ENCODE peak calls at places on chromosomes 11 and 22, in four cellular contexts. U is PC-3, O is neural progenitor cell, R is SK-N-SH. L is an unnamed sample. For H3F3A and H3K9me3, the result is how much of the 10 kb centered on the place peaks cover.

GRCh38 chr11:36622431-36623136 is 24.5 kb upstream of the RAG2 start:
- DNase-seq in U (peak), O (peak), R (peak), L (peak)

GRCh38 chr22:50016988-50017700 is 4.6 kb upstream of the IL17REL start:
- DNase-seq in U (no peak), O (peak), R (peak), L (no peak)

GRCh38 chr11:57364851-57365660 is 15.9 kb downstream of the PRG3 start:
- DNase-seq in U (no peak), O (peak), R (no peak), L (no peak)

GRCh38 chr11:1631066-1631568 is 1.5 kb downstream of the KRTAP5-5 start:
- DNase-seq in U (no peak), O (no peak), R (no peak), L (no peak)

GRCh38 chr11:776459-777287 is 614 bp downstream of the GATD1 start:
- DNase-seq in U (no peak), O (peak), R (peak), L (peak)

GRCh38 chr11:96267490-96268010 is 75.4 kb downstream of the MAML2 start:
- DNase-seq in U (no peak), O (no peak), R (no peak), L (no peak)

GRCh38 chr11:9073826-9074225 is 17.6 kb downstream of the SCUBE2 start:
- DNase-seq in U (no peak), O (no peak), R (no peak), L (no peak)

GRCh38 chr11:65920035-65920802 is 993 bp downstream of the DRAP1 start:
- DNase-seq in U (peak), O (no peak), R (no peak), L (peak)

GRCh38 chr22:37056246-37056645 is 4.7 kb downstream of the KCTD17 start:
- DNase-seq in U (no peak), O (no peak), R (no peak), L (no peak)

GRCh38 chr11:6273188-6273587 is 13.6 kb downstream of the CCKBR start:
- DNase-seq in U (no peak), O (no peak), R (no peak), L (no peak)

GRCh38 chr11:28490763-28491382 is 382.7 kb downstream of the METTL15 start:
- DNase-seq in U (no peak), O (no peak), R (no peak), L (peak)

GRCh38 chr22:29517215-29517908 is 36.2 kb downstream of the THOC5 start:
- DNase-seq in U (no peak), O (no peak), R (peak), L (peak)

GRCh38 chr11:107858217-107859070 is at the start of gene SLC35F2:
- DNase-seq in U (peak), O (peak), R (peak), L (peak)

GRCh38 chr11:67698247-67698646 is 23.8 kb upstream of the ALDH3B2 start:
- DNase-seq in U (no peak), O (no peak), R (no peak), L (peak)

GRCh38 chr11:127345819-127346459 is 345.4 kb upstream of the KIRREL3 start:
- DNase-seq in U (peak), O (peak), R (peak), L (peak)

GRCh38 chr11:66845143-66845875 is 2.1 kb downstream of the RCE1 start:
- DNase-seq in U (no peak), O (no peak), R (no peak), L (no peak)

GRCh38 chr11:12216542-12217422 is 106.4 kb downstream of the MICAL2 start:
- DNase-seq in U (no peak), O (no peak), R (peak), L (no peak)

GRCh38 chr22:20437253-20438065 is at the start of gene SCARF2:
- DNase-seq in U (no peak), O (peak), R (peak), L (peak)

GRCh38 chr11:15889972-15890371 is 466.4 kb downstream of the SOX6 start:
- DNase-seq in U (no peak), O (peak), R (no peak), L (no peak)

GRCh38 chr11:90332415-90332814 is 109.6 kb upstream of the CHORDC1 start:
- DNase-seq in U (peak), O (no peak), R (no peak), L (peak)

GRCh38 chr22:30304495-30305244 is 15.4 kb upstream of the CASTOR1 start:
- DNase-seq in U (peak), O (no peak), R (no peak), L (peak)

GRCh38 chr22:46444390-46444854 is 93.0 kb downstream of the CELSR1 start:
- DNase-seq in U (no peak), O (no peak), R (no peak), L (no peak)

GRCh38 chr22:37589607-37590006 is 9.7 kb upstream of the LGALS2 start:
- DNase-seq in U (no peak), O (no peak), R (no peak), L (no peak)

GRCh38 chr11:43542734-43543133 is 137.8 kb upstream of the HSD17B12 start:
- DNase-seq in U (no peak), O (no peak), R (no peak), L (peak)

GRCh38 chr11:57530215-57530595 is 349 bp downstream of the TIMM10 start:
- DNase-seq in U (no peak), O (no peak), R (no peak), L (no peak)

GRCh38 chr22:38305481-38306448 is 11.5 kb downstream of the CSNK1E start:
- DNase-seq in U (no peak), O (peak), R (no peak), L (peak)

GRCh38 chr22:44050766-44051747 is 27.0 kb downstream of the PARVB start:
- DNase-seq in U (no peak), O (no peak), R (no peak), L (no peak)

GRCh38 chr22:44045171-44045570 is 21.1 kb downstream of the PARVB start:
- DNase-seq in U (peak), O (no peak), R (no peak), L (peak)

GRCh38 chr22:44046485-44047141 is 22.5 kb downstream of the PARVB start:
- DNase-seq in U (no peak), O (no peak), R (no peak), L (no peak)

GRCh38 chr22:44049369-44050231 is 25.5 kb downstream of the PARVB start:
- DNase-seq in U (no peak), O (no peak), R (peak), L (no peak)

DNA sequence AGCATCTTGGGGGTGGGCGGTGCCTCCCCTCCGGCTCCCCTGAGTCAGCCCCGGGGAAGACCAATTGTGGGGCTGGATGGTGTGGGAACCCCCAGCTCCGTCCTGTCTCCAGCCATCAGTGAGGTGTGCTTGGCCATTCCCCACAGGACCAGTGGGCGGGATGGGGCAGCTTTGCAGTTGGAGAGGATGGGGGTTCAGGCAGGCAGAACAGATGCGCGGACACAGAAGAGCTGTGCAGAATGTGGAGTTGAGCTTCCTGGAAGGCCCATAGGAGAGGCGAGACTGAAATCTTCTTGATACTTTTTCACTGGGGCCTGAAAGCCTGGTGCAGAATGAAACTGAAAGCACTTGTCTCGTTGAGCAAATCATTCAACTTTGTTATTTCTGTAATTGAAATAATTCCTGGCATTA is 23.8 kb downstream of the PARVB start:
- DNase-seq in U (no peak), O (no peak), R (no peak), L (peak)
- H3K4me2 ChIP-seq in U (no peak), O (no peak), R (no peak), L (peak)

DNA sequence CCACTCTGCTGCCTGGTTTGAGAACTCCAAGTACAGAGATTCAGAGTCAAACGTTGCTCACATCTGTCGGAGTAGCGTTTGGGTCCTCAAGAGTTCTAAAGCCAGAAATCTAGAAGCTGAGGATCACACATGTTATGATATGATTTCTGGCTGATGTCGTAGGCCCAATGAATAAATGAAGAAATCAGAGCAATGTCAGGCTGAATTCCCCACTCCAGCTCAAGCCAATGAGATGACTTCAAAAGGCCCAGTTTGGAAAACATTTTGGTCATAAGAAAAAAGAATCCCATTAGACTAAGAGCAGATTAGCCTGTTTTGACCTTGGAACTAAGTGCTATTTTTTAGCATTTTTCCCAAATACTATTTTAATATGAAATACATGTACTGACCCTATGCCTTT is 106.7 kb downstream of the ETS1 start:
- DNase-seq in U (no peak), O (no peak), R (no peak), L (no peak)
- H3F3A ChIP-seq in U (under half), O (under half), R (under half), L (half or more)

GRCh38 chr11:132082566-132082965 is 712.2 kb downstream of the NTM start:
- DNase-seq in U (no peak), O (no peak), R (no peak), L (no peak)
- H3K9me3 ChIP-seq in U (under half), O (under half), R (under half), L (under half)

GRCh38 chr22:17368727-17369552 is at the start of gene CECR2:
- DNase-seq in U (no peak), O (peak), R (peak), L (no peak)

GRCh38 chr22:17371446-17371845 is 2.2 kb downstream of the CECR2 start:
- DNase-seq in U (no peak), O (no peak), R (no peak), L (no peak)

GRCh38 chr22:17370036-17370765 is 941 bp downstream of the CECR2 start:
- DNase-seq in U (no peak), O (peak), R (peak), L (no peak)

GRCh38 chr22:17369553-17370035 is 334 bp downstream of the CECR2 start:
- DNase-seq in U (no peak), O (peak), R (peak), L (peak)

GRCh38 chr22:17370766-17371181 is 1.5 kb downstream of the CECR2 start:
- DNase-seq in U (no peak), O (no peak), R (no peak), L (no peak)
- H3K4me2 ChIP-seq in U (no peak), O (peak), R (no peak), L (no peak)

DNA sequence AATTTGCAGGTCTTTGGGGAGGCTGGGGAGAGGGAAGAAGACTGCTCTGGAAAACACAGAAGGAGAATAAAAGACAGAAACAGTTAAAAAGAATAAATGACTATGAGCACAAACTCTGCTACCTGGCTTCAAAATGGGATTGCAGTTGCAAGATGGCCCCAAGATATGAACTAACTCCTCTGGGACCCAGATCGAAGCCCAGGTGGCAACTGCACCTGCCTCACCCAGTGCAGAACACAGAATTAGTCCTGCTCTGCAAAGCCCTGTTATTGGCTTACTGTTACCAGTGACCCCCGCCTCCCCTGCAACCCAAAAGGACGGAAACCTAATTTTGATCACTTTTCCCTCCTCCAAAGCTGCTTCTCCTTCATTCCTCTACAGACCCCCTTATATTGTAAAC is 35.9 kb upstream of the POU2AF1 start:
- DNase-seq in U (no peak), O (no peak), R (no peak), L (no peak)
- H3F3A ChIP-seq in U (under half), O (under half), R (under half), L (under half)

L was measured in GM23248.